ENCODE peak calls at places on chromosomes 4 and X, in seven cellular contexts. T, U, P, I, C, N and K are unnamed samples.

GRCh38 chr4:184416913-184417734 is 57.2 kb downstream of the IRF2 start:
- DNase-seq in T (no peak), U (peak; percentile 19), P (peak; percentile 75), I (no peak), C (peak; percentile 60), N (no peak), K (peak; percentile 71)

GRCh38 chr4:140756292-140757219 is at the start of gene TBC1D9:
- DNase-seq in T (peak; percentile 95), U (no peak), P (peak; percentile 65), I (peak; percentile 87), C (peak; percentile 50), N (peak; percentile 79), K (peak; percentile 60)

GRCh38 chr4:151887151-151887815 is 126.5 kb upstream of the GATB start:
- DNase-seq in T (peak; percentile 53), U (no peak), P (peak; percentile 14), I (no peak), C (no peak), N (no peak), K (peak; percentile 24)

GRCh38 chrX:119518371-119518770 is 46.8 kb downstream of the STEEP1 start:
- DNase-seq in T (no peak), U (no peak), P (no peak), I (no peak), C (no peak), N (no peak), K (no peak)

GRCh38 chr4:48295116-48295515 is 25.5 kb upstream of the TEC start:
- DNase-seq in T (no peak), U (no peak), P (no peak), I (no peak), C (no peak), N (no peak), K (no peak)

GRCh38 chr4:8441499-8442091 is 1.0 kb downstream of the TRMT44 start:
- DNase-seq in T (no peak), U (no peak), P (no peak), I (no peak), C (no peak), N (no peak), K (no peak)

GRCh38 chr4:137536789-137537561 is 4.7 kb upstream of the PCDH18 start:
- DNase-seq in T (no peak), U (no peak), P (no peak), I (no peak), C (no peak), N (no peak), K (no peak)

GRCh38 chr4:89434364-89434988 is 126.9 kb upstream of the GPRIN3 start:
- DNase-seq in T (no peak), U (no peak), P (peak; percentile 41), I (no peak), C (peak; percentile 37), N (no peak), K (peak; percentile 28)

GRCh38 chrX:49237060-49237459 is 1.8 kb downstream of the CCDC22 start:
- DNase-seq in T (peak; percentile 57), U (no peak), P (no peak), I (peak; percentile 57), C (no peak), N (no peak), K (peak; percentile 22)

GRCh38 chrX:40644175-40644574 is 3.2 kb downstream of the CXorf38 start:
- DNase-seq in T (peak; percentile 54), U (no peak), P (peak; percentile 76), I (no peak), C (no peak), N (no peak), K (no peak)

GRCh38 chr4:1410491-1411325 is 4.5 kb upstream of the NKX1-1 start:
- DNase-seq in T (no peak), U (peak; percentile 34), P (peak; percentile 54), I (peak; percentile 52), C (peak; percentile 76), N (peak; percentile 33), K (peak; percentile 75)

GRCh38 chr4:67288964-67289363 is 256.3 kb downstream of the CENPC start:
- DNase-seq in T (no peak), U (no peak), P (no peak), I (no peak), C (peak; percentile 29), N (no peak), K (peak; percentile 33)

GRCh38 chr4:94803181-94803580 is 45.4 kb downstream of the BMPR1B start:
- DNase-seq in T (no peak), U (no peak), P (no peak), I (no peak), C (no peak), N (no peak), K (no peak)

GRCh38 chrX:31572396-31572795 is 500.6 kb upstream of the FTHL17 start:
- DNase-seq in T (no peak), U (no peak), P (no peak), I (no peak), C (no peak), N (no peak), K (no peak)

GRCh38 chr4:2304877-2305561 is 43.1 kb upstream of the MXD4 start:
- DNase-seq in T (no peak), U (no peak), P (no peak), I (no peak), C (peak; percentile 13), N (peak; percentile 10), K (no peak)

GRCh38 chr4:14802596-14802995 is 199.7 kb upstream of the CPEB2 start:
- DNase-seq in T (no peak), U (no peak), P (no peak), I (no peak), C (no peak), N (no peak), K (no peak)

GRCh38 chr4:98505991-98506390 is 152.4 kb downstream of the TSPAN5 start:
- DNase-seq in T (no peak), U (no peak), P (no peak), I (no peak), C (no peak), N (no peak), K (no peak)

GRCh38 chr4:128342762-128343161 is 55.1 kb upstream of the PGRMC2 start:
- DNase-seq in T (no peak), U (no peak), P (no peak), I (no peak), C (no peak), N (no peak), K (no peak)
- TF ChIP-seq CTCF in T (no peak), U (no peak), P (no peak), I (no peak), C (no peak), N (no peak), K (no peak)

GRCh38 chrX:100662153-100662552 is 18.2 kb downstream of the SRPX2 start:
- DNase-seq in T (no peak), U (no peak), P (no peak), I (no peak), C (no peak), N (no peak), K (no peak)
- TF ChIP-seq CTCF in T (no peak), U (no peak), P (no peak), I (no peak), C (no peak), N (no peak), K (no peak)

GRCh38 chrX:106862972-106863688 is 40.0 kb downstream of the RIPPLY1 start:
- DNase-seq in T (no peak), U (no peak), P (peak; percentile 1), I (no peak), C (peak; percentile 26), N (peak; percentile 35), K (peak; percentile 2)
- TF ChIP-seq CTCF in T (no peak), U (no peak), P (peak; percentile 44), I (peak; percentile 19), C (peak; percentile 61), N (no peak), K (peak; percentile 40)

GRCh38 chrX:63050225-63050624 is 300.9 kb downstream of the SPIN4 start:
- DNase-seq in T (no peak), U (no peak), P (no peak), I (no peak), C (peak; percentile 3), N (no peak), K (no peak)
- TF ChIP-seq CTCF in T (no peak), U (no peak), P (no peak), I (no peak), C (no peak), N (no peak), K (no peak)

GRCh38 chr4:29079260-29079659 is 1640.9 kb upstream of the PCDH7 start:
- DNase-seq in T (no peak), U (no peak), P (no peak), I (no peak), C (no peak), N (no peak), K (no peak)
- TF ChIP-seq CTCF in T (no peak), U (no peak), P (no peak), I (no peak), C (no peak), N (no peak), K (no peak)

GRCh38 chrX:56503941-56504673 is 59.3 kb upstream of the UBQLN2 start:
- DNase-seq in T (no peak), U (no peak), P (no peak), I (no peak), C (no peak), N (no peak), K (no peak)
- TF ChIP-seq CTCF in T (no peak), U (no peak), P (no peak), I (no peak), C (no peak), N (no peak), K (no peak)

GRCh38 chrX:20011608-20012007 is 20.7 kb upstream of the BCLAF3 start:
- DNase-seq in T (no peak), U (no peak), P (no peak), I (no peak), C (no peak), N (no peak), K (no peak)
- TF ChIP-seq CTCF in T (no peak), U (no peak), P (no peak), I (no peak), C (no peak), N (no peak), K (no peak)

DNA sequence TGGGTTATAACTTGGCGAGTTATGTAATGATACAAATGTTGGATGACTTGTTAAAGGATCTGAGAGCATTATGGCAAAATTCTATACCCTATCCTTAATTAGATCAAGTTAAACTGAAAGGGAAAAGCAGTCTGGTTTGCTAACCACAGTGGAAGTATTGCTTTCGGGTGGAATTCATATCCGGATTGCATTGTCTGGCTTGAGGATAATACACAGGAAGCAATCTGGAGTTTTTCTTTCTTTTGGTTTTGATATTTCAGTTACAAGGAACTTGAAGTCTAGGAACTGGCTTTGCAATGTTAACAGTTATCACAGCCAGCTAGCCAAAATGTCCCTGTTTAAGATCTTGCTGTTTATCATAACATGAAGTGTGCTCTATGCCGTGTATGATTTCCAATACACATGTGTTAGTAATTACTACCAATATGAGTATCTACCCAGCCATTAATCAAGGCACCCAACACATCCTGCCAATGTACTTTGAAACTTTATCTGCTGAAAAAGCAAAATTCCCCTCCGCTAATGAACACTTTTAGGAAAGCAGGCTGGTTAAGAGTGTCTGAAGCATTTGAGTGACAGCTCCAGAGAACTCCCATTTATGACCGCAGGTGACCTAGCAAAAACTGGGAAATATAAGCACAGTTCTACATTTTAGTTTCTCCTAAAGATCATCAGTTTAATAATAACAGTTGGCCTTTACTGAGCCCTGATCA is 146.4 kb downstream of the PALLD start:
- DNase-seq in T (no peak), U (no peak), P (peak; percentile 72), I (no peak), C (no peak), N (no peak), K (no peak)
- TF ChIP-seq CTCF in T (no peak), U (no peak), P (no peak), I (no peak), C (no peak), N (no peak), K (no peak)